ENCODE peak calls at places on chromosome 16, in seven cellular contexts. K is left ventricle myocardium inferior, F is psoas muscle, Z is mammary epithelial cell, X is cardiac muscle cell, E is fibroblast of lung, J is endodermal cell. R is an unnamed sample.

GRCh38 chr16:17839272-17839671 is 368.5 kb upstream of the XYLT1 start:
- DNase-seq in K (no peak), F (no peak), Z (no peak), X (no peak), E (peak), J (no peak), R (no peak)

GRCh38 chr16:52418206-52418605 is 128.7 kb downstream of the TOX3 start:
- DNase-seq in K (no peak), F (no peak), Z (no peak), X (no peak), E (no peak), J (no peak), R (no peak)

GRCh38 chr16:77585379-77585778 is 136.9 kb upstream of the NUDT7 start:
- DNase-seq in K (no peak), F (no peak), Z (peak), X (no peak), E (peak), J (no peak), R (no peak)

GRCh38 chr16:68915561-68915960 is 72.2 kb downstream of the TANGO6 start:
- DNase-seq in K (no peak), F (no peak), Z (peak), X (no peak), E (no peak), J (no peak), R (no peak)

GRCh38 chr16:54545890-54546476 is 259.4 kb upstream of the IRX3 start:
- DNase-seq in K (no peak), F (no peak), Z (no peak), X (no peak), E (no peak), J (no peak), R (no peak)

GRCh38 chr16:5062790-5063765 is 2.7 kb downstream of the C16orf89 start:
- DNase-seq in K (no peak), F (no peak), Z (no peak), X (no peak), E (no peak), J (peak), R (no peak)

GRCh38 chr16:1037023-1037933 is 35.3 kb upstream of the SSTR5 start:
- DNase-seq in K (no peak), F (no peak), Z (peak), X (no peak), E (peak), J (no peak), R (no peak)

GRCh38 chr16:921321-921905 is 49.4 kb downstream of the LMF1 start:
- DNase-seq in K (no peak), F (no peak), Z (no peak), X (no peak), E (no peak), J (no peak), R (no peak)

GRCh38 chr16:3021449-3022207 is 1.5 kb downstream of the TNFRSF12A start:
- DNase-seq in K (peak), F (peak), Z (peak), X (peak), E (peak), J (peak), R (peak)

GRCh38 chr16:4494746-4495490 is 18.7 kb downstream of the HMOX2 start:
- DNase-seq in K (no peak), F (no peak), Z (peak), X (no peak), E (peak), J (no peak), R (peak)

GRCh38 chr16:29663020-29663828 is at the start of gene SPN:
- DNase-seq in K (no peak), F (no peak), Z (no peak), X (peak), E (no peak), J (peak), R (no peak)

DNA sequence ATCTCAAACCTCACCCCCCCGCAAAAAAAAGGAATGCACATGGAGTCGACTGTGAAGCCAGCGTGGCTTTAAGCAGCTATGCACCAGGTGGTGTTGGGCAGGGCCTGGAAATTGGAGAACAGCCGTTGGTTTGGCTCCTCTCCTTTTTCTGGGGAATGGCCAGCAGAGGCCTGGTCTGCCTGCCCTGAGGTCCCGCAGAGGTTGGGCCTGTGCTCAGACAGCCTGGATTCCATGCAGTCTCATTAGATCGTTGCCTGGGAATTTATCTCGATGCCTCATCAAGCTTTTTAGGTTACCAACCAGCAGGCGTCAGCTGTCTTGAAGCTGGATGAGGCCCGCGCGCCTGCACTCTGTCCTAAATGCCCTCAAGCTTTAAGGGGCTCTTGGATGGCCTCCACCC is 9.8 kb downstream of the SLC12A3 start:
- DNase-seq in K (no peak), F (no peak), Z (no peak), X (peak), E (peak), J (peak), R (no peak)
- H3K4me3 ChIP-seq in K (no peak), F (no peak), Z (no peak), X (no peak), E (no peak), J (no peak), R (no peak)

GRCh38 chr16:81316176-81316496 is 1.4 kb downstream of the GAN start:
- DNase-seq in K (no peak), F (no peak), Z (no peak), X (peak), E (no peak), J (no peak), R (no peak)

GRCh38 chr16:81318711-81319110 is 3.9 kb downstream of the GAN start:
- DNase-seq in K (no peak), F (no peak), Z (no peak), X (no peak), E (no peak), J (peak), R (no peak)

GRCh38 chr16:81313731-81314602 is 795 bp upstream of the GAN start:
- DNase-seq in K (no peak), F (no peak), Z (no peak), X (no peak), E (peak), J (peak), R (no peak)

GRCh38 chr16:81314603-81315270 is at the start of gene GAN:
- DNase-seq in K (peak), F (peak), Z (peak), X (peak), E (peak), J (peak), R (peak)

GRCh38 chr16:81315271-81316175 is 761 bp downstream of the GAN start:
- DNase-seq in K (peak), F (peak), Z (peak), X (peak), E (peak), J (peak), R (no peak)
- TF ChIP-seq CTCF in K (no peak), F (no peak), Z (no peak), X (peak), E (peak), J (no peak), R (no peak)

GRCh38 chr16:8660841-8661301 is 13.5 kb upstream of the ABAT start:
- DNase-seq in K (peak), F (peak), Z (peak), X (peak), E (peak), J (peak), R (peak)
- H3K4me3 ChIP-seq in K (no peak), F (no peak), Z (peak), X (no peak), E (no peak), J (no peak), R (no peak)

GRCh38 chr16:65121870-65122723 is at the start of gene CDH11:
- DNase-seq in K (peak), F (peak), Z (peak), X (peak), E (peak), J (peak), R (no peak)
- TF ChIP-seq CTCF in K (peak), F (peak), Z (peak), X (peak), E (no peak), J (peak), R (peak)

GRCh38 chr16:67429799-67430503 is 970 bp upstream of the HSD11B2 start:
- DNase-seq in K (no peak), F (no peak), Z (no peak), X (no peak), E (no peak), J (no peak), R (no peak)
- H3K4me3 ChIP-seq in K (peak), F (peak), Z (peak), X (peak), E (peak), J (peak), R (peak)

DNA sequence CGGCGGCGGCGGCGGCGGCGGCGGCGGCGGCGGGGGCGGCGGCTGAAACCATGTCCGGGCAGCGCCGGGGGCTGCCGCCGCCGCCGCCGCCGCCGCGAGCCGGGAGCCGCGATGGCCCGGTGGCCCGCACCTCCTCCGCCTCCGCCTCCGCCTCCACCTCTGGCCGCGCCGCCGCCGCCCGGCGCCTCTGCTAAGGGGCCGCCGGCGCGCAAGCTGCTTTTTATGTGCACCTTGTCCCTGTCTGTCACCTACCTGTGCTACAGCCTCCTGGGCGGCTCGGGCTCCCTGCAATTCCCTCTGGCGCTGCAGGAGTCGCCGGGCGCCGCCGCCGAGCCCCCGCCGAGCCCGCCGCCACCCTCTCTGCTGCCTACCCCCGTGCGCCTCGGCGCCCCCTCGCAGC is 548 bp downstream of the HS3ST4 start:
- DNase-seq in K (no peak), F (no peak), Z (no peak), X (peak), E (no peak), J (peak), R (no peak)
- TF ChIP-seq CTCF in K (no peak), F (no peak), Z (no peak), X (no peak), E (no peak), J (no peak), R (no peak)

GRCh38 chr16:50665128-50665878 is 15.8 kb downstream of the SNX20 start:
- DNase-seq in K (peak), F (peak), Z (peak), X (peak), E (peak), J (peak), R (peak)

GRCh38 chr16:50666658-50667496 is 14.2 kb downstream of the SNX20 start:
- DNase-seq in K (no peak), F (no peak), Z (no peak), X (no peak), E (no peak), J (peak), R (no peak)

GRCh38 chr16:50669741-50670140 is 11.4 kb downstream of the SNX20 start:
- DNase-seq in K (no peak), F (no peak), Z (no peak), X (no peak), E (no peak), J (no peak), R (no peak)

GRCh38 chr16:50668368-50669008 is 12.6 kb downstream of the SNX20 start:
- DNase-seq in K (no peak), F (no peak), Z (no peak), X (no peak), E (no peak), J (no peak), R (no peak)

GRCh38 chr16:50667497-50668367 is 13.4 kb downstream of the SNX20 start:
- DNase-seq in K (no peak), F (no peak), Z (no peak), X (peak), E (no peak), J (peak), R (no peak)
- H3K4me3 ChIP-seq in K (no peak), F (no peak), Z (no peak), X (no peak), E (no peak), J (no peak), R (no peak)

GRCh38 chr16:87392823-87393679 is 915 bp downstream of the MAP1LC3B start:
- DNase-seq in K (peak), F (no peak), Z (peak), X (peak), E (peak), J (peak), R (no peak)
- TF ChIP-seq CTCF in K (peak), F (peak), Z (no peak), X (peak), E (peak), J (peak), R (peak)